ENCODE peak calls at places on chromosomes 16 and 17, in seven cellular contexts. One of them, this sample, is unnamed.
A peak's percentile ranks its signal among the peaks of the same experiment; 100 is the strongest.

GRCh38 chr17:68246271-68247028 is 1.4 kb upstream of the AMZ2 start:
- DNase-seq in body of pancreas: no peak
- DNase-seq in left ventricle myocardium inferior: no peak
- DNase-seq in Calu3: no peak
- DNase-seq in adrenal gland: no peak
- DNase-seq in progenitor cell of endocrine pancreas: no peak
- DNase-seq in HFF-Myc: no peak
- DNase-seq in this sample: no peak

GRCh38 chr17:55588858-55589257 is 77.6 kb upstream of the SMIM36 start:
- DNase-seq in adrenal gland: no peak
- DNase-seq in Calu3: no peak
- DNase-seq in HFF-Myc: no peak
- DNase-seq in body of pancreas: no peak
- DNase-seq in progenitor cell of endocrine pancreas: no peak
- DNase-seq in left ventricle myocardium inferior: no peak
- DNase-seq in this sample: no peak

GRCh38 chr17:19457830-19458271 is 46.8 kb downstream of the RNF112 start:
- DNase-seq in progenitor cell of endocrine pancreas: no peak
- DNase-seq in HFF-Myc: no peak
- DNase-seq in Calu3: no peak
- DNase-seq in adrenal gland: no peak
- DNase-seq in left ventricle myocardium inferior: no peak
- DNase-seq in body of pancreas: no peak
- DNase-seq in this sample: no peak

GRCh38 chr16:84995666-84996065 is 15.7 kb downstream of the ZDHHC7 start:
- DNase-seq in body of pancreas: no peak
- DNase-seq in progenitor cell of endocrine pancreas: no peak
- DNase-seq in left ventricle myocardium inferior: no peak
- DNase-seq in adrenal gland: no peak
- DNase-seq in Calu3: peak; percentile 52
- DNase-seq in HFF-Myc: no peak
- DNase-seq in this sample: no peak

GRCh38 chr17:28228986-28229729 is 89.8 kb upstream of the TMEM97 start:
- DNase-seq in HFF-Myc: no peak
- DNase-seq in Calu3: no peak
- DNase-seq in body of pancreas: no peak
- DNase-seq in progenitor cell of endocrine pancreas: no peak
- DNase-seq in left ventricle myocardium inferior: no peak
- DNase-seq in adrenal gland: no peak
- DNase-seq in this sample: no peak

GRCh38 chr17:78144736-78145641 is 1.2 kb upstream of the C17orf99 start:
- DNase-seq in left ventricle myocardium inferior: no peak
- DNase-seq in body of pancreas: peak; percentile 98
- DNase-seq in adrenal gland: no peak
- DNase-seq in HFF-Myc: no peak
- DNase-seq in Calu3: peak; percentile 82
- DNase-seq in progenitor cell of endocrine pancreas: no peak
- DNase-seq in this sample: no peak

GRCh38 chr17:9360610-9361571 is 214.7 kb downstream of the STX8 start:
- DNase-seq in adrenal gland: peak; percentile 55
- DNase-seq in HFF-Myc: no peak
- DNase-seq in body of pancreas: peak; percentile 45
- DNase-seq in Calu3: peak; percentile 33
- DNase-seq in left ventricle myocardium inferior: no peak
- DNase-seq in progenitor cell of endocrine pancreas: no peak
- DNase-seq in this sample: peak; percentile 61

GRCh38 chr16:85479972-85480726 is 133.0 kb upstream of the GSE1 start:
- DNase-seq in body of pancreas: peak; percentile 71
- DNase-seq in Calu3: peak; percentile 86
- DNase-seq in HFF-Myc: no peak
- DNase-seq in left ventricle myocardium inferior: no peak
- DNase-seq in adrenal gland: no peak
- DNase-seq in progenitor cell of endocrine pancreas: no peak
- DNase-seq in this sample: no peak

GRCh38 chr17:76582660-76583059 is 3.0 kb downstream of the ST6GALNAC2 start:
- DNase-seq in adrenal gland: no peak
- DNase-seq in Calu3: no peak
- DNase-seq in progenitor cell of endocrine pancreas: no peak
- DNase-seq in HFF-Myc: no peak
- DNase-seq in left ventricle myocardium inferior: no peak
- DNase-seq in body of pancreas: no peak
- DNase-seq in this sample: no peak

GRCh38 chr17:37527249-37527851 is 37.7 kb downstream of the DUSP14 start:
- DNase-seq in left ventricle myocardium inferior: no peak
- DNase-seq in progenitor cell of endocrine pancreas: no peak
- DNase-seq in adrenal gland: no peak
- DNase-seq in body of pancreas: peak; percentile 30
- DNase-seq in HFF-Myc: no peak
- DNase-seq in Calu3: peak; percentile 74
- DNase-seq in this sample: no peak

GRCh38 chr16:89583895-89584644 is 8.5 kb downstream of the CPNE7 start:
- DNase-seq in left ventricle myocardium inferior: no peak
- DNase-seq in Calu3: no peak
- DNase-seq in HFF-Myc: no peak
- DNase-seq in body of pancreas: no peak
- DNase-seq in progenitor cell of endocrine pancreas: no peak
- DNase-seq in adrenal gland: no peak
- DNase-seq in this sample: no peak

GRCh38 chr16:27698266-27698665 is 148.3 kb downstream of the KATNIP start:
- DNase-seq in Calu3: no peak
- DNase-seq in body of pancreas: no peak
- DNase-seq in adrenal gland: no peak
- DNase-seq in HFF-Myc: no peak
- DNase-seq in left ventricle myocardium inferior: no peak
- DNase-seq in progenitor cell of endocrine pancreas: no peak
- DNase-seq in this sample: no peak

GRCh38 chr16:58426095-58426494 is 33.8 kb downstream of the GINS3 start:
- DNase-seq in body of pancreas: no peak
- DNase-seq in progenitor cell of endocrine pancreas: no peak
- DNase-seq in HFF-Myc: no peak
- DNase-seq in Calu3: no peak
- DNase-seq in left ventricle myocardium inferior: no peak
- DNase-seq in adrenal gland: no peak
- DNase-seq in this sample: no peak

GRCh38 chr17:59607817-59608403 is 11.8 kb upstream of the CLTC start:
- DNase-seq in progenitor cell of endocrine pancreas: no peak
- DNase-seq in adrenal gland: no peak
- DNase-seq in Calu3: no peak
- DNase-seq in HFF-Myc: no peak
- DNase-seq in body of pancreas: peak; percentile 17
- DNase-seq in left ventricle myocardium inferior: no peak
- DNase-seq in this sample: no peak

GRCh38 chr16:17469742-17470001 is 1.1 kb downstream of the XYLT1 start:
- DNase-seq in progenitor cell of endocrine pancreas: no peak
- DNase-seq in HFF-Myc: no peak
- DNase-seq in body of pancreas: no peak
- DNase-seq in adrenal gland: no peak
- DNase-seq in left ventricle myocardium inferior: no peak
- DNase-seq in Calu3: no peak
- DNase-seq in this sample: no peak

GRCh38 chr17:3750926-3751325 is 27.2 kb downstream of the HASPIN start:
- DNase-seq in progenitor cell of endocrine pancreas: no peak
- DNase-seq in HFF-Myc: no peak
- DNase-seq in left ventricle myocardium inferior: no peak
- DNase-seq in Calu3: no peak
- DNase-seq in body of pancreas: no peak
- DNase-seq in adrenal gland: no peak
- DNase-seq in this sample: no peak

DNA sequence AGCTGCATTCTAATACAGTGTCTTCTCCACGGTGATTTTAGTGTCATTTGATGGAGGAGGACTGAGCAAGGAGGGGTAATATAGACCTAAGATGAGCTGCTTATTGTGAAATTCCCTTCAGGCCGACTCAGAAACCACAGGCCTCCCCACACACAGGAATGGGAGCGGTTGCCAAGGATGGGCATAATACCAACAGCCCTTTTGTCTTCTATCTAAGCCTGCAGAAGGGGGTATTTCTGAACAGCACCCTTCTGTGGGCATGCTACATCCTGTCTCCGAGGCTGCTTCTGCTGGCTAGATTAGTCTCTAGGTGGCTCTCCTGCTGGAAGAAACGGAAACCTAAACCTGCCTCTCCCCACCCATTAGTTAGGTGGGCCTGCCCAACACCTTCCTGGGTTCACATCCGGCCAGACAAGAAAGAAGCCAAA is 72.9 kb downstream of the CCDC182 start:
- DNase-seq in adrenal gland: peak; percentile 18
- DNase-seq in HFF-Myc: no peak
- DNase-seq in left ventricle myocardium inferior: no peak
- DNase-seq in progenitor cell of endocrine pancreas: no peak
- DNase-seq in Calu3: no peak
- DNase-seq in body of pancreas: no peak
- DNase-seq in this sample: peak; percentile 47
- TF ChIP-seq CTCF in adrenal gland: no peak
- TF ChIP-seq CTCF in HFF-Myc: no peak
- TF ChIP-seq CTCF in left ventricle myocardium inferior: no peak
- TF ChIP-seq CTCF in progenitor cell of endocrine pancreas: no peak
- TF ChIP-seq CTCF in Calu3: no peak
- TF ChIP-seq CTCF in body of pancreas: no peak
- TF ChIP-seq CTCF in this sample: no peak

DNA sequence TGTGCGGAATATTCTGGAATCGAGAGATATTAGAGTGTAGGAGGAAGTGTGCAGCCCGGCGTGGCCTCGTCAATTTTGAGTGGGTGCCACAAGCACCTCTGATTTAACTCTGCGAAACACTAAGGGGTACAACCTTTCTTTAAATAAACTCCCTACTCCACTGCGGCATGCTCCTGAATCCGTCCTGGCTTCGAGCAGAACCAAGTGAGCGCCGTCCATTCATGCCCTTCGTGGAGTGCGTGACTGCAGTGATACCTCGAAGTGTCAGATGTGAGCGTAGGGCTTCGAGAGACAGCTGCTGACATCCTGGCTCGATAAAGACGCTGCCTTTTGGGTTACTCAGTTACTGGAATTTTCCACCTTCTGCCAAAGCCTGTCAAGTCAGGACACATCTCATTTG is 128.8 kb downstream of the FOXL1 start:
- DNase-seq in progenitor cell of endocrine pancreas: no peak
- DNase-seq in adrenal gland: no peak
- DNase-seq in Calu3: no peak
- DNase-seq in body of pancreas: no peak
- DNase-seq in left ventricle myocardium inferior: no peak
- DNase-seq in HFF-Myc: no peak
- DNase-seq in this sample: no peak
- TF ChIP-seq CTCF in progenitor cell of endocrine pancreas: no peak
- TF ChIP-seq CTCF in adrenal gland: no peak
- TF ChIP-seq CTCF in Calu3: no peak
- TF ChIP-seq CTCF in body of pancreas: no peak
- TF ChIP-seq CTCF in left ventricle myocardium inferior: no peak
- TF ChIP-seq CTCF in HFF-Myc: no peak
- TF ChIP-seq CTCF in this sample: no peak

GRCh38 chr17:16516594-16517018 is 24.6 kb upstream of the LRRC75A start:
- DNase-seq in adrenal gland: peak; percentile 46
- DNase-seq in left ventricle myocardium inferior: no peak
- DNase-seq in HFF-Myc: peak; percentile 21
- DNase-seq in progenitor cell of endocrine pancreas: no peak
- DNase-seq in Calu3: peak; percentile 18
- DNase-seq in body of pancreas: no peak
- DNase-seq in this sample: no peak
- TF ChIP-seq CTCF in adrenal gland: no peak
- TF ChIP-seq CTCF in left ventricle myocardium inferior: no peak
- TF ChIP-seq CTCF in HFF-Myc: no peak
- TF ChIP-seq CTCF in progenitor cell of endocrine pancreas: no peak
- TF ChIP-seq CTCF in Calu3: no peak
- TF ChIP-seq CTCF in body of pancreas: no peak
- TF ChIP-seq CTCF in this sample: no peak

DNA sequence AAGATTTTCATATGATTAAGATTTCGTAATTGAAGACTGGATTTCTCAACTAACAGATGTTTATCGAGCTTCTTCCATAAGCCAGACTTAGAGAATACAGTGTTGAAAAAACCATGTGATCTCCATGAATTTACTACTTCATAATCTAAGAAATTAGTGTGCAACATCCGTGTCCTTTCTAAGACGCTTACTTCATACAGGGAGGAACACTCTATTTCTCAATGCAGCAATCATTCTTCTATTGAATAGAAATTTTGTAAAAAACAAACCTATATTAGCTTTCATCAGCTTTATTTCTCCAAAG is 946.3 kb downstream of the KCNJ2 start:
- DNase-seq in HFF-Myc: no peak
- DNase-seq in adrenal gland: no peak
- DNase-seq in left ventricle myocardium inferior: no peak
- DNase-seq in Calu3: no peak
- DNase-seq in body of pancreas: no peak
- DNase-seq in progenitor cell of endocrine pancreas: no peak
- DNase-seq in this sample: no peak
- TF ChIP-seq CTCF in HFF-Myc: no peak
- TF ChIP-seq CTCF in adrenal gland: no peak
- TF ChIP-seq CTCF in left ventricle myocardium inferior: no peak
- TF ChIP-seq CTCF in Calu3: no peak
- TF ChIP-seq CTCF in body of pancreas: no peak
- TF ChIP-seq CTCF in progenitor cell of endocrine pancreas: no peak
- TF ChIP-seq CTCF in this sample: no peak

DNA sequence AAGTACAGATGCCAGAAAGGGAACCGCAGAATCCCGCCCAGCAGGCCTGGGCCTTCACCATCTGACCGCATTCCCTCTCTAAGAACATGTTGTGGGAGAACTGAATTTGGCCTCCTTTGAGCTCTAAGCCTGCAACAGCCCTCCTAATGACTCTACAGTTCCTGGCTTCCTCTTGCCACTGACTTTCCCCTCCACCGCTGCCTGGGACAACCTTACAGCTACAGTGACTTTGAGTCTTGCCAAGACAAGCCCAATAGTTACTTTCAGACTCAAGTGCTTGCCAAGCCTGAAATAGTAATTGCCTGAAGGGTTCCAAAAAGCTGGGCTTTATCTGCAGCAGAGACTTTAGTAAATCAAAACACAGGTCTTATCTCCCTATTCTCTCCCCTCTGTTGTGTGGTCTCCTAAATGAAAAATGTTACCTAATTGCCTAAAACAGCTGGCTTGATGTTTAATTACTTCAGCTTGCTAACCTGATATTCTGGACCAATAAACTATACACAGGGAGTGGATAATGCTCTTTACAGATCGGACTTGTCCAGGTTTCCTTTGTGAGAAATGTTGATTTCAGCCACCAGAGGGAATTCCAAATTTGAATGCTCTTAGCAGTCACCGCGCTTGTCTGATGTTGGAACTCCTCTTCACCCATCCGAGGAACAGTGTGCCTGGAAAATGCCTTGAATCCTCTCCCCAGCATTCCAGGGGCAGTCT is 85.1 kb upstream of the TBX2 start:
- DNase-seq in adrenal gland: no peak
- DNase-seq in progenitor cell of endocrine pancreas: no peak
- DNase-seq in Calu3: no peak
- DNase-seq in left ventricle myocardium inferior: peak; percentile 41
- DNase-seq in body of pancreas: peak; percentile 21
- DNase-seq in HFF-Myc: no peak
- DNase-seq in this sample: no peak
- TF ChIP-seq CTCF in adrenal gland: peak; percentile 10
- TF ChIP-seq CTCF in progenitor cell of endocrine pancreas: no peak
- TF ChIP-seq CTCF in Calu3: no peak
- TF ChIP-seq CTCF in left ventricle myocardium inferior: peak; percentile 40
- TF ChIP-seq CTCF in body of pancreas: no peak
- TF ChIP-seq CTCF in HFF-Myc: peak; percentile 7
- TF ChIP-seq CTCF in this sample: no peak